ENCODE peak calls at places on chromosome 18, in ten cellular contexts. One of them, this sample, is unnamed.

GRCh38 chr18:51330739-51331138 is 133.3 kb upstream of the MEX3C start:
- DNase-seq in type B pancreatic cell: no peak
- DNase-seq in PC-3: no peak
- DNase-seq in nephron progenitor cell: no peak
- DNase-seq in Calu3: no peak
- DNase-seq in neural progenitor cell: no peak
- DNase-seq in activated B cell treated with CpG ODN at 0.5 μM for 24 hours: no peak
- DNase-seq in neural crest cell: no peak
- DNase-seq in B cell: no peak
- DNase-seq in GM10248: no peak
- DNase-seq in this sample: no peak

GRCh38 chr18:70025580-70025979 is 77.9 kb upstream of the CD226 start:
- DNase-seq in type B pancreatic cell: no peak
- DNase-seq in PC-3: no peak
- DNase-seq in nephron progenitor cell: no peak
- DNase-seq in Calu3: no peak
- DNase-seq in neural progenitor cell: no peak
- DNase-seq in activated B cell treated with CpG ODN at 0.5 μM for 24 hours: no peak
- DNase-seq in neural crest cell: no peak
- DNase-seq in B cell: no peak
- DNase-seq in GM10248: no peak
- DNase-seq in this sample: no peak

GRCh38 chr18:78861706-78862105 is 117.9 kb upstream of the SALL3 start:
- DNase-seq in type B pancreatic cell: no peak
- DNase-seq in PC-3: no peak
- DNase-seq in nephron progenitor cell: no peak
- DNase-seq in Calu3: no peak
- DNase-seq in neural progenitor cell: peak
- DNase-seq in activated B cell treated with CpG ODN at 0.5 μM for 24 hours: no peak
- DNase-seq in neural crest cell: no peak
- DNase-seq in B cell: no peak
- DNase-seq in GM10248: no peak
- DNase-seq in this sample: no peak

GRCh38 chr18:4285525-4285924 is 169.6 kb downstream of the DLGAP1 start:
- DNase-seq in type B pancreatic cell: no peak
- DNase-seq in PC-3: no peak
- DNase-seq in nephron progenitor cell: no peak
- DNase-seq in Calu3: no peak
- DNase-seq in neural progenitor cell: no peak
- DNase-seq in activated B cell treated with CpG ODN at 0.5 μM for 24 hours: no peak
- DNase-seq in neural crest cell: no peak
- DNase-seq in B cell: no peak
- DNase-seq in GM10248: no peak
- DNase-seq in this sample: no peak

GRCh38 chr18:629303-630150 is 27.9 kb upstream of the TYMS start:
- DNase-seq in type B pancreatic cell: no peak
- DNase-seq in PC-3: no peak
- DNase-seq in nephron progenitor cell: no peak
- DNase-seq in Calu3: no peak
- DNase-seq in neural progenitor cell: no peak
- DNase-seq in activated B cell treated with CpG ODN at 0.5 μM for 24 hours: no peak
- DNase-seq in neural crest cell: no peak
- DNase-seq in B cell: no peak
- DNase-seq in GM10248: no peak
- DNase-seq in this sample: no peak

GRCh38 chr18:21831413-21831831 is 90.8 kb downstream of the MIB1 start:
- DNase-seq in type B pancreatic cell: no peak
- DNase-seq in PC-3: no peak
- DNase-seq in nephron progenitor cell: no peak
- DNase-seq in Calu3: no peak
- DNase-seq in neural progenitor cell: peak
- DNase-seq in activated B cell treated with CpG ODN at 0.5 μM for 24 hours: no peak
- DNase-seq in neural crest cell: no peak
- DNase-seq in B cell: no peak
- DNase-seq in GM10248: no peak
- DNase-seq in this sample: no peak

GRCh38 chr18:24315170-24315569 is 82.5 kb downstream of the OSBPL1A start:
- DNase-seq in type B pancreatic cell: no peak
- DNase-seq in PC-3: no peak
- DNase-seq in nephron progenitor cell: no peak
- DNase-seq in Calu3: no peak
- DNase-seq in neural progenitor cell: no peak
- DNase-seq in activated B cell treated with CpG ODN at 0.5 μM for 24 hours: no peak
- DNase-seq in neural crest cell: no peak
- DNase-seq in B cell: no peak
- DNase-seq in GM10248: no peak
- DNase-seq in this sample: no peak

GRCh38 chr18:79375441-79375840 is 20.3 kb upstream of the NFATC1 start:
- DNase-seq in type B pancreatic cell: no peak
- DNase-seq in PC-3: no peak
- DNase-seq in nephron progenitor cell: no peak
- DNase-seq in Calu3: no peak
- DNase-seq in neural progenitor cell: no peak
- DNase-seq in activated B cell treated with CpG ODN at 0.5 μM for 24 hours: no peak
- DNase-seq in neural crest cell: no peak
- DNase-seq in B cell: no peak
- DNase-seq in GM10248: no peak
- DNase-seq in this sample: no peak

GRCh38 chr18:67966224-67966623 is 449.7 kb upstream of the DSEL start:
- DNase-seq in type B pancreatic cell: no peak
- DNase-seq in PC-3: no peak
- DNase-seq in nephron progenitor cell: no peak
- DNase-seq in Calu3: no peak
- DNase-seq in neural progenitor cell: no peak
- DNase-seq in activated B cell treated with CpG ODN at 0.5 μM for 24 hours: no peak
- DNase-seq in neural crest cell: no peak
- DNase-seq in B cell: no peak
- DNase-seq in GM10248: no peak
- DNase-seq in this sample: no peak

GRCh38 chr18:23712445-23712844 is 23.2 kb downstream of the LAMA3 start:
- DNase-seq in type B pancreatic cell: no peak
- DNase-seq in PC-3: peak
- DNase-seq in nephron progenitor cell: no peak
- DNase-seq in Calu3: no peak
- DNase-seq in neural progenitor cell: no peak
- DNase-seq in activated B cell treated with CpG ODN at 0.5 μM for 24 hours: no peak
- DNase-seq in neural crest cell: no peak
- DNase-seq in B cell: no peak
- DNase-seq in GM10248: no peak
- DNase-seq in this sample: peak

GRCh38 chr18:9599328-9599727 is 15.0 kb downstream of the PPP4R1 start:
- DNase-seq in type B pancreatic cell: no peak
- DNase-seq in PC-3: no peak
- DNase-seq in nephron progenitor cell: no peak
- DNase-seq in Calu3: no peak
- DNase-seq in neural progenitor cell: no peak
- DNase-seq in activated B cell treated with CpG ODN at 0.5 μM for 24 hours: no peak
- DNase-seq in neural crest cell: no peak
- DNase-seq in B cell: no peak
- DNase-seq in GM10248: no peak
- DNase-seq in this sample: no peak

GRCh38 chr18:2880473-2880872 is 33.7 kb downstream of the EMILIN2 start:
- DNase-seq in type B pancreatic cell: no peak
- DNase-seq in PC-3: no peak
- DNase-seq in nephron progenitor cell: no peak
- DNase-seq in Calu3: no peak
- DNase-seq in neural progenitor cell: no peak
- DNase-seq in activated B cell treated with CpG ODN at 0.5 μM for 24 hours: no peak
- DNase-seq in neural crest cell: no peak
- DNase-seq in B cell: no peak
- DNase-seq in GM10248: no peak
- DNase-seq in this sample: no peak

GRCh38 chr18:21762181-21762772 is 21.7 kb downstream of the MIB1 start:
- DNase-seq in type B pancreatic cell: no peak
- DNase-seq in PC-3: no peak
- DNase-seq in nephron progenitor cell: no peak
- DNase-seq in Calu3: no peak
- DNase-seq in neural progenitor cell: no peak
- DNase-seq in activated B cell treated with CpG ODN at 0.5 μM for 24 hours: no peak
- DNase-seq in neural crest cell: no peak
- DNase-seq in B cell: no peak
- DNase-seq in GM10248: no peak
- DNase-seq in this sample: no peak

GRCh38 chr18:58117685-58118403 is 73.8 kb downstream of the NEDD4L start:
- DNase-seq in type B pancreatic cell: no peak
- DNase-seq in PC-3: peak
- DNase-seq in nephron progenitor cell: no peak
- DNase-seq in Calu3: peak
- DNase-seq in neural progenitor cell: no peak
- DNase-seq in activated B cell treated with CpG ODN at 0.5 μM for 24 hours: no peak
- DNase-seq in neural crest cell: no peak
- DNase-seq in B cell: no peak
- DNase-seq in GM10248: no peak
- DNase-seq in this sample: peak

GRCh38 chr18:62979172-62979571 is 263.8 kb downstream of the PHLPP1 start:
- DNase-seq in type B pancreatic cell: no peak
- DNase-seq in PC-3: peak
- DNase-seq in nephron progenitor cell: no peak
- DNase-seq in Calu3: peak
- DNase-seq in neural progenitor cell: no peak
- DNase-seq in activated B cell treated with CpG ODN at 0.5 μM for 24 hours: no peak
- DNase-seq in neural crest cell: no peak
- DNase-seq in B cell: no peak
- DNase-seq in GM10248: no peak
- DNase-seq in this sample: peak

DNA sequence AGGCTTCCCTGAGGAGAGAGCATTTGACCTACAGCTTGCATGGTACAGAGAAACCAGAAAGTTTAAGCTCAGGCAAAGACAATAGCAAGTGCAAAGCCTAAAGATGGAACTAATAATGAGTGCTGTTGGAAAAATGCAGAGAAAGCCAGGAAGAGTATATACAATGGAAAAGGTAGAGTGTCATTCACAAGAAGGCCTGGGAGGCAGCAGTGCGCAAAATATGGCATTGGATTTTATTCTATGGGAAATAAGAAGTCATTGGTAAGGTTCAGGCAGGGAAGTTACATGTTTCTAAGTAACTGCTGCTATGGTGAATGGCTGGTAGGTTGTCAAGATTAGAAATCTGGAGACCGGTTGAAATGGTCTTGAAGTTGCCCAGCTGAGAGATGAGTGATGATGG is 2167.3 kb upstream of the CELF4 start:
- DNase-seq in type B pancreatic cell: no peak
- DNase-seq in PC-3: no peak
- DNase-seq in nephron progenitor cell: no peak
- DNase-seq in Calu3: no peak
- DNase-seq in neural progenitor cell: no peak
- DNase-seq in activated B cell treated with CpG ODN at 0.5 μM for 24 hours: no peak
- DNase-seq in neural crest cell: no peak
- DNase-seq in B cell: no peak
- DNase-seq in GM10248: no peak
- DNase-seq in this sample: no peak
- TF ChIP-seq CTCF in type B pancreatic cell: peak
- TF ChIP-seq CTCF in PC-3: peak
- TF ChIP-seq CTCF in nephron progenitor cell: peak
- TF ChIP-seq CTCF in Calu3: no peak
- TF ChIP-seq CTCF in neural progenitor cell: peak
- TF ChIP-seq CTCF in activated B cell treated with CpG ODN at 0.5 μM for 24 hours: no peak
- TF ChIP-seq CTCF in neural crest cell: peak
- TF ChIP-seq CTCF in B cell: no peak
- TF ChIP-seq CTCF in GM10248: no peak
- TF ChIP-seq CTCF in this sample: peak

GRCh38 chr18:61612517-61612916 is 279.3 kb downstream of the CDH20 start:
- DNase-seq in type B pancreatic cell: no peak
- DNase-seq in PC-3: no peak
- DNase-seq in nephron progenitor cell: no peak
- DNase-seq in Calu3: no peak
- DNase-seq in neural progenitor cell: no peak
- DNase-seq in activated B cell treated with CpG ODN at 0.5 μM for 24 hours: no peak
- DNase-seq in neural crest cell: no peak
- DNase-seq in B cell: no peak
- DNase-seq in GM10248: no peak
- DNase-seq in this sample: no peak
- TF ChIP-seq CTCF in type B pancreatic cell: no peak
- TF ChIP-seq CTCF in PC-3: peak
- TF ChIP-seq CTCF in nephron progenitor cell: no peak
- TF ChIP-seq CTCF in Calu3: no peak
- TF ChIP-seq CTCF in neural progenitor cell: peak
- TF ChIP-seq CTCF in activated B cell treated with CpG ODN at 0.5 μM for 24 hours: no peak
- TF ChIP-seq CTCF in neural crest cell: no peak
- TF ChIP-seq CTCF in B cell: no peak
- TF ChIP-seq CTCF in GM10248: no peak
- TF ChIP-seq CTCF in this sample: peak

DNA sequence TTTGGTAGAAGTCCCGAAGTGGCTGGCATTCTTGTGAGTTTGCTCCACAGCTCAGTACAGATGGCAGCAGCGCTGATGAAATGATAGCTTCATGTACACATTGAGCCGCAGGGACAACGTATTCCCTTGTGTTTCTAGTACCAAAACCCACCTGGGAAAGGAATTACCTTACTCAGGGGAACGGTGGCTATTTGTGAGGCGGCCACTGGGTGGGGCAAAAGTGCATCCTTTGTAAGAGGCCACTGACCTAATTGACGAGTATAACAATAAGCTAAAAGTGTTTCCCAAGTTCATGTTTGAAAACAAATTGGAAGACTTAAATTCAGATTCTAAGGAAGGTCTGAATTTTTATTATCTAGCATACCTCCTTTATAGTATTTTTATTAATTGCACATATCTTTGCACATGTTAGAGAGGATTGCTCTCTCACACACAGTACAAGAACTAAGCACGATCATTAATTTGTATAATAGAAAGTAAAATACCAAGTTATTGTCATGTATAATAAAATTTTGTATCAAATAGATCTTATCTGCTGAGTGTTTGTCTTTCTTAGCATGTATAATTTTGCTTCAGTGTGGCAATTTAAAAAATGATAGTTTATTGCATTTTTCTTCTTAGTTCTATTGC is 25.3 kb upstream of the CDH7 start:
- DNase-seq in type B pancreatic cell: no peak
- DNase-seq in PC-3: peak
- DNase-seq in nephron progenitor cell: peak
- DNase-seq in Calu3: peak
- DNase-seq in neural progenitor cell: peak
- DNase-seq in activated B cell treated with CpG ODN at 0.5 μM for 24 hours: no peak
- DNase-seq in neural crest cell: peak
- DNase-seq in B cell: no peak
- DNase-seq in GM10248: no peak
- DNase-seq in this sample: peak
- TF ChIP-seq CTCF in type B pancreatic cell: peak
- TF ChIP-seq CTCF in PC-3: peak
- TF ChIP-seq CTCF in nephron progenitor cell: peak
- TF ChIP-seq CTCF in Calu3: peak
- TF ChIP-seq CTCF in neural progenitor cell: peak
- TF ChIP-seq CTCF in activated B cell treated with CpG ODN at 0.5 μM for 24 hours: no peak
- TF ChIP-seq CTCF in neural crest cell: peak
- TF ChIP-seq CTCF in B cell: no peak
- TF ChIP-seq CTCF in GM10248: peak
- TF ChIP-seq CTCF in this sample: peak

DNA sequence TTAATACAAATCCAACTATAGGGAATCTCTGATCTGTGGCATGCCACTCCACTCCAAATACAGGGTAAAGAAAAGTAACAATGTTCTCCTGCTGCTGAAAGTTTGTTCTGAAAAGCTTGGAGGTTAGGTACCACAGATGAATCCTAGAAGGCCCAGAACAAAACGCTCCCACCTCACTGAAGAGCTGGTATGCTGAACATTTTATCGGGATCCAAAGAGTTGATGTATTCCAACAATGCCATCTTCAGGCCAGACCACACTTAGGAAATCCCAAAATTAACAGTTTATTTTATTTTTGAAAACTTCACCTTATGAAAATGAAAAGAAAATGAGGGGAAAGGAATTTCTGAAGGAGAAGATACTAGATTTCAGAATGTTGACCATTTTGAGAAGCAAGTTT is 145.1 kb upstream of the CDH19 start:
- DNase-seq in type B pancreatic cell: no peak
- DNase-seq in PC-3: peak
- DNase-seq in nephron progenitor cell: no peak
- DNase-seq in Calu3: peak
- DNase-seq in neural progenitor cell: peak
- DNase-seq in activated B cell treated with CpG ODN at 0.5 μM for 24 hours: no peak
- DNase-seq in neural crest cell: no peak
- DNase-seq in B cell: no peak
- DNase-seq in GM10248: no peak
- DNase-seq in this sample: peak
- TF ChIP-seq CTCF in type B pancreatic cell: peak
- TF ChIP-seq CTCF in PC-3: peak
- TF ChIP-seq CTCF in nephron progenitor cell: no peak
- TF ChIP-seq CTCF in Calu3: no peak
- TF ChIP-seq CTCF in neural progenitor cell: peak
- TF ChIP-seq CTCF in activated B cell treated with CpG ODN at 0.5 μM for 24 hours: no peak
- TF ChIP-seq CTCF in neural crest cell: peak
- TF ChIP-seq CTCF in B cell: no peak
- TF ChIP-seq CTCF in GM10248: no peak
- TF ChIP-seq CTCF in this sample: no peak

This sample was measured in bronchial epithelial cell.